ENCODE peak calls at places on chromosome 17, in seven cellular contexts. H is NCI-H345; S is activated T-helper 1 cell treated with anti-CD3 and anti-CD28 coated beads, Interleukin-12 subunit alpha, Interleukin-12 subunit beta, Interleukin-2, Interleukin-4 antibody, amounts not matched to agents 30 ng/mL and 10 ng/mL and 1 ng/mL, durations not matched to agents 14 hours and 24 hours and 36 hours; W is upper lobe of right lung; I is SK-MEL-5; C is D721Med; V is NCI-H2081. M is an unnamed sample.
A peak's percentile ranks its signal among the peaks of the same experiment; 100 is the strongest.

GRCh38 chr17:81379523-81379942 is 15.7 kb upstream of the BAHCC1 start:
- DNase-seq in H (no peak), S (no peak), W (no peak), I (peak; percentile 60), C (no peak), V (no peak), M (peak; percentile 82)

GRCh38 chr17:41775394-41776226 is 10.9 kb downstream of the JUP start:
- DNase-seq in H (no peak), S (no peak), W (no peak), I (no peak), C (no peak), V (no peak), M (no peak)

GRCh38 chr17:64492481-64493109 is 4.3 kb downstream of the POLG2 start:
- DNase-seq in H (no peak), S (no peak), W (no peak), I (peak; percentile 68), C (no peak), V (no peak), M (no peak)

GRCh38 chr17:19004601-19005441 is at the start of gene FAM83G:
- DNase-seq in H (peak; percentile 24), S (peak; percentile 76), W (peak; percentile 92), I (no peak), C (peak; percentile 63), V (peak; percentile 51), M (peak; percentile 80)

GRCh38 chr17:38572665-38573365 is 32.9 kb downstream of the SRCIN1 start:
- DNase-seq in H (peak; percentile 58), S (no peak), W (no peak), I (no peak), C (peak; percentile 85), V (peak; percentile 81), M (no peak)

GRCh38 chr17:61309857-61310256 is 89.8 kb upstream of the TBX2 start:
- DNase-seq in H (no peak), S (no peak), W (no peak), I (no peak), C (no peak), V (no peak), M (no peak)

GRCh38 chr17:81150379-81151038 is 14.8 kb upstream of the PVALEF start:
- DNase-seq in H (no peak), S (no peak), W (peak; percentile 82), I (no peak), C (no peak), V (no peak), M (no peak)

GRCh38 chr17:32558997-32559650 is 72.3 kb downstream of the CDK5R1 start:
- DNase-seq in H (no peak), S (no peak), W (no peak), I (no peak), C (no peak), V (no peak), M (no peak)

GRCh38 chr17:68906638-68907037 is 48.6 kb downstream of the ABCA8 start:
- DNase-seq in H (no peak), S (no peak), W (no peak), I (peak; percentile 73), C (no peak), V (peak; percentile 6), M (no peak)

GRCh38 chr17:64032081-64032480 is 11.6 kb upstream of the ICAM2 start:
- DNase-seq in H (no peak), S (no peak), W (peak; percentile 23), I (no peak), C (no peak), V (no peak), M (no peak)

GRCh38 chr17:50908860-50909764 is 43.0 kb upstream of the TOB1 start:
- DNase-seq in H (peak; percentile 75), S (no peak), W (peak; percentile 86), I (no peak), C (no peak), V (peak; percentile 64), M (peak; percentile 92)

GRCh38 chr17:49364119-49364518 is 2.1 kb upstream of the ZNF652 start:
- DNase-seq in H (no peak), S (no peak), W (no peak), I (no peak), C (no peak), V (no peak), M (no peak)

GRCh38 chr17:55693244-55694216 is 29.1 kb downstream of the TMEM100 start:
- DNase-seq in H (no peak), S (no peak), W (no peak), I (peak; percentile 46), C (no peak), V (no peak), M (no peak)

GRCh38 chr17:59802160-59802559 is 90.6 kb downstream of the TUBD1 start:
- DNase-seq in H (no peak), S (no peak), W (no peak), I (no peak), C (no peak), V (no peak), M (no peak)

GRCh38 chr17:76240461-76241204 is at the start of gene RNF157:
- DNase-seq in H (peak; percentile 54), S (peak; percentile 75), W (peak; percentile 80), I (peak; percentile 73), C (peak; percentile 76), V (peak; percentile 70), M (no peak)

GRCh38 chr17:77695386-77695785 is 263.1 kb upstream of the TNRC6C start:
- DNase-seq in H (no peak), S (no peak), W (no peak), I (no peak), C (no peak), V (no peak), M (no peak)